ENCODE peak calls at places on chromosomes 1 and 21, in nine cellular contexts. B, G, D, M, U, A, F, E and K are unnamed samples.

GRCh38 chr1:216686860-216687545 is 36.2 kb downstream of the ESRRG start:
- DNase-seq in D (peak), F (no peak), M (peak), U (no peak), E (no peak), B (no peak), G (no peak), A (no peak), K (no peak)

GRCh38 chr1:59124166-59124565 is 172.7 kb upstream of the FGGY start:
- DNase-seq in U (no peak), E (no peak), F (no peak), A (peak), M (no peak), D (peak), B (no peak), G (no peak), K (no peak)

GRCh38 chr21:44984428-44984791 is 44.6 kb downstream of the SLX9 start:
- DNase-seq in A (no peak), G (no peak), F (no peak), E (no peak), B (no peak), D (no peak), M (no peak), U (no peak), K (no peak)

GRCh38 chr1:226041419-226041818 is 21.1 kb upstream of the H3-3A start:
- DNase-seq in M (no peak), A (no peak), U (no peak), G (no peak), E (no peak), B (no peak), F (no peak), D (no peak), K (no peak)

GRCh38 chr1:233025156-233025555 is 74.7 kb downstream of the NTPCR start:
- DNase-seq in E (peak), B (peak), G (no peak), F (no peak), D (peak), A (no peak), M (peak), U (no peak), K (no peak)

GRCh38 chr1:204683284-204684205 is 2.0 kb downstream of the LRRN2 start:
- DNase-seq in D (no peak), F (no peak), M (no peak), B (no peak), U (no peak), E (no peak), G (no peak), A (no peak), K (no peak)

GRCh38 chr1:239293350-239294111 is 92.8 kb upstream of the CHRM3 start:
- DNase-seq in G (no peak), M (no peak), A (no peak), E (no peak), B (no peak), D (peak), U (no peak), F (no peak), K (no peak)

GRCh38 chr21:29209696-29210095 is 79.3 kb downstream of the MAP3K7CL start:
- DNase-seq in F (no peak), M (no peak), U (no peak), B (no peak), D (no peak), G (no peak), E (no peak), A (no peak), K (no peak)

GRCh38 chr1:22117851-22118250 is 25.0 kb downstream of the WNT4 start:
- DNase-seq in E (no peak), D (peak), A (no peak), F (no peak), B (no peak), M (no peak), U (no peak), G (no peak), K (no peak)

GRCh38 chr1:158331431-158331830 is at the start of gene CD1B:
- DNase-seq in A (no peak), G (no peak), F (no peak), U (no peak), E (no peak), D (no peak), M (no peak), B (no peak), K (no peak)

GRCh38 chr1:30084909-30085571 is 638.3 kb downstream of the MATN1 start:
- DNase-seq in U (no peak), F (no peak), B (no peak), M (no peak), E (no peak), G (no peak), A (no peak), D (no peak), K (no peak)

GRCh38 chr21:46542588-46543092 is 62.2 kb downstream of the S100B start:
- DNase-seq in B (no peak), G (no peak), D (no peak), E (no peak), A (no peak), U (no peak), M (no peak), F (no peak), K (no peak)

GRCh38 chr1:31803610-31804009 is 12.2 kb downstream of the SPOCD1 start:
- DNase-seq in E (no peak), D (no peak), F (no peak), G (no peak), A (no peak), B (no peak), M (no peak), U (no peak), K (no peak)

GRCh38 chr1:219358080-219358479 is 184.4 kb downstream of the LYPLAL1 start:
- DNase-seq in D (no peak), G (no peak), M (no peak), A (no peak), U (no peak), E (no peak), B (no peak), F (no peak), K (no peak)

GRCh38 chr21:28337319-28337718 is 655.4 kb downstream of the LTN1 start:
- DNase-seq in M (no peak), U (no peak), F (no peak), E (no peak), G (peak), A (peak), B (no peak), D (peak), K (peak)

GRCh38 chr1:187266051-187266450 is 437.3 kb downstream of the PLA2G4A start:
- DNase-seq in M (no peak), U (no peak), D (no peak), B (no peak), F (no peak), G (no peak), A (no peak), E (no peak), K (no peak)

GRCh38 chr1:244369256-244370057 is 82.3 kb downstream of the ADSS2 start:
- DNase-seq in B (no peak), U (no peak), A (no peak), F (no peak), G (no peak), E (no peak), M (peak), D (no peak), K (no peak)

GRCh38 chr1:30887485-30888315 is 20.9 kb downstream of the SDC3 start:
- DNase-seq in A (peak), U (no peak), M (peak), D (no peak), B (no peak), E (no peak), G (peak), F (no peak), K (no peak)

GRCh38 chr1:156709031-156709430 is 3.6 kb upstream of the CRABP2 start:
- DNase-seq in F (no peak), U (no peak), E (no peak), D (no peak), G (no peak), M (no peak), A (no peak), B (no peak), K (no peak)

GRCh38 chr1:3431266-3431665 is 23.2 kb upstream of the ARHGEF16 start:
- DNase-seq in B (no peak), G (no peak), F (no peak), D (no peak), U (no peak), A (no peak), M (peak), E (no peak), K (no peak)

GRCh38 chr1:8560611-8561544 is 243.0 kb downstream of the SLC45A1 start:
- DNase-seq in G (no peak), A (peak), F (no peak), D (peak), B (peak), E (peak), U (no peak), M (no peak), K (no peak)

GRCh38 chr21:43305336-43305665 is 121.6 kb downstream of the SIK1 start:
- DNase-seq in D (no peak), B (no peak), F (no peak), G (no peak), A (no peak), E (no peak), M (no peak), U (no peak), K (no peak)

GRCh38 chr1:61711969-61712368 is 13.0 kb downstream of the TM2D1 start:
- DNase-seq in B (no peak), A (no peak), G (no peak), U (no peak), M (no peak), D (no peak), F (no peak), E (no peak), K (no peak)

GRCh38 chr1:172252925-172253324 is 167.6 kb upstream of the C1orf105 start:
- DNase-seq in B (no peak), D (no peak), F (no peak), U (no peak), A (no peak), G (no peak), E (no peak), M (no peak), K (no peak)

GRCh38 chr1:210239295-210240155 is 6.9 kb downstream of the SERTAD4 start:
- DNase-seq in G (peak), E (peak), A (peak), U (no peak), M (peak), B (no peak), D (peak), F (no peak), K (no peak)

GRCh38 chr21:41504030-41504429 is 3.9 kb downstream of the TMPRSS2 start:
- DNase-seq in U (no peak), F (no peak), E (no peak), B (no peak), A (no peak), G (no peak), D (no peak), M (no peak), K (no peak)

GRCh38 chr1:107897428-107898339 is 67.3 kb downstream of the VAV3 start:
- DNase-seq in B (no peak), E (no peak), U (no peak), A (no peak), G (no peak), D (no peak), M (no peak), F (no peak), K (no peak)

GRCh38 chr1:42736571-42737200 is 3.4 kb downstream of the CLDN19 start:
- DNase-seq in E (no peak), B (no peak), A (no peak), U (no peak), F (no peak), G (no peak), D (no peak), M (peak), K (no peak)

GRCh38 chr1:42735056-42735455 is 5.0 kb downstream of the CLDN19 start:
- DNase-seq in A (no peak), E (no peak), B (no peak), G (no peak), U (no peak), D (no peak), F (no peak), M (no peak), K (no peak)

GRCh38 chr1:42737257-42737656 is 2.8 kb downstream of the CLDN19 start:
- DNase-seq in F (peak), U (no peak), D (no peak), B (no peak), E (peak), G (no peak), M (peak), A (no peak), K (no peak)

GRCh38 chr1:42735477-42736105 is 4.4 kb downstream of the CLDN19 start:
- DNase-seq in A (no peak), M (no peak), D (no peak), B (no peak), G (no peak), E (no peak), U (no peak), F (no peak), K (no peak)

DNA sequence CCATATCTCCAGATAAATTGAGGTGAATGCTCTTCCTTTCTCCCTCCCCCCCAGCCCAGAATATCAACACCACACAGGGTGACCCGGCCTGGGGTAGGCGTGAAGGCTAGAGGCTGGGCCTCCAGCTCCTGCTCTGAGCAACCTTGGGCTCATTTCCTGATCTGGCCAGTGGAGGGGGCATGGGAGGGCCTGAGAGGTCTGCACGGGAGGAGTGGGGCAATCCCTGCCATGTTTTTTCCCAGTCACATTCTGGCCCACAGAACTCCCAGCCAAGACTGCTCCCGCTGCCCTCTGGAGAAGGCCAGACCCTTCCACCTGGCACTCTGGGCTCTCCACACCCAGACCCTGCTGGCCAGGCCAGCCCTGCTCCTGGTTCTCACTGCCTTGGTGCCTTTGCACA is 3.9 kb downstream of the CLDN19 start:
- DNase-seq in U (no peak), M (peak), B (no peak), E (no peak), F (no peak), D (peak), A (no peak), G (no peak), K (no peak)
- TF ChIP-seq CTCF in U (no peak), M (peak), B (peak), E (no peak), F (peak), D (peak), A (peak), G (peak), K (peak)

DNA sequence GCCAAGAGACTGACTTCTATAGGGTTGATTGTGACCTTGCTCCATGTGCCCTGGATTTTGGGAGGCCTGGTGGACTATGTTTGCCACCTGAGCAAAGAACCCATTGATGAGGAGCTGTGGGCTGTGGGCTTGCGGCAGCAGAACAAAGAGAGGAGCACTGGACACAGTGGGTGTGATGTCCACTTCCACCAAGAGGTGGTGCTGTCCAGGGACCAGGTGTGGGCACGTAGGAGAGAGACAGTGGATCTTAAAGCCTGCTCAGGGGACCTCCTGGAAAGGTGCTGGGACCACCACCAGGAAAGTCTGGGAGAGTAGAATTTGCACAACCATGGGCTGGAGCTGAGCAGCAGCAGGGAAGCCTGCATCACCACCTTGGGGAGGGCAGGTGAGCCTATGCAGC is 106.7 kb upstream of the ETS2 start:
- DNase-seq in G (no peak), D (no peak), E (no peak), F (no peak), U (no peak), A (no peak), B (no peak), M (peak), K (no peak)
- TF ChIP-seq CTCF in G (peak), D (peak), E (no peak), F (peak), U (no peak), A (peak), B (no peak), M (peak), K (peak)

GRCh38 chr1:182035097-182035770 is 26.3 kb downstream of the ZNF648 start:
- DNase-seq in B (no peak), E (no peak), G (no peak), M (peak), U (no peak), A (no peak), F (no peak), D (no peak), K (no peak)
- TF ChIP-seq CTCF in B (peak), E (no peak), G (no peak), M (peak), U (no peak), A (no peak), F (peak), D (no peak), K (no peak)

GRCh38 chr1:55466921-55467320 is 251.8 kb upstream of the USP24 start:
- DNase-seq in B (no peak), M (no peak), F (no peak), G (no peak), E (no peak), U (no peak), A (no peak), D (no peak), K (peak)
- TF ChIP-seq CTCF in B (no peak), M (no peak), F (no peak), G (no peak), E (no peak), U (no peak), A (no peak), D (no peak), K (peak)

DNA sequence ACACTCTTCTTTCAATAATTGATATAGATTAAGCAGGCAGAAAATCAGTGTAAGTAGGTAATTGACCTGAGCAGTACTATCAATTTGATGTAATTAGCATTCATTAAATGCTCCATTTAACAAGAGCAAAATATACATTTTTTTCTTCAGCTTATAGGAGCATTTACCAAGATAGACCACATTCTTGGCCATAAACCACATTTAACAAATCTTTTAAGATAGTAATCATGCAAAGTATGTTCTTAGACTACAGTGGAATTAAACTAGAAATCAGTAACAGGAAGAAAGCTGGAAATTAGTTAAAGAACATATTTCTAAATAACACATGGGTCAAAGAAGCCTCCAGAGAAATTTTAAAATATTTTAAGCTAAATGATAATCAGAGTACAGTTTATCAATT is 8.7 kb upstream of the PRKACB start:
- DNase-seq in B (no peak), E (no peak), G (no peak), A (no peak), D (no peak), M (no peak), U (no peak), F (no peak), K (no peak)
- TF ChIP-seq CTCF in B (no peak), E (no peak), G (no peak), A (no peak), D (no peak), M (no peak), U (no peak), F (no peak), K (no peak)